ENCODE peak calls at places on chromosomes 1 and 21, in ten cellular contexts. D is endodermal cell, J is HFF-Myc, O is dorsolateral prefrontal cortex, W is heart left ventricle, F is A549, U is astrocyte of the cerebellum, T is IMR-90, X is progenitor cell of endocrine pancreas, R is endothelial cell. S is an unnamed sample.

GRCh38 chr1:211623510-211623909 is 44.5 kb upstream of the SLC30A1 start:
- DNase-seq in D (no peak), J (no peak), O (no peak), W (no peak), F (no peak), U (no peak), T (no peak), X (no peak), R (no peak), S (no peak)

GRCh38 chr1:246793331-246793890 is 69.2 kb downstream of the SCCPDH start:
- DNase-seq in D (no peak), J (no peak), O (no peak), W (no peak), F (no peak), U (no peak), T (no peak), X (no peak), R (no peak), S (no peak)

GRCh38 chr1:11432526-11432925 is 46.4 kb upstream of the DISP3 start:
- DNase-seq in D (no peak), J (no peak), O (no peak), W (no peak), F (no peak), U (no peak), T (no peak), X (no peak), R (no peak), S (no peak)

GRCh38 chr21:36155603-36156338 is 853 bp upstream of the DOP1B start:
- DNase-seq in D (peak), J (no peak), O (no peak), W (no peak), F (no peak), U (no peak), T (no peak), X (peak), R (no peak), S (no peak)

GRCh38 chr1:173392895-173393654 is 84.1 kb upstream of the PRDX6 start:
- DNase-seq in D (no peak), J (peak), O (no peak), W (no peak), F (peak), U (no peak), T (peak), X (no peak), R (no peak), S (peak)

GRCh38 chr1:243287652-243288051 is 31.8 kb downstream of the SDCCAG8 start:
- DNase-seq in D (no peak), J (peak), O (no peak), W (no peak), F (peak), U (peak), T (peak), X (no peak), R (no peak), S (peak)

GRCh38 chr1:22420456-22421053 is 31.1 kb upstream of the ZBTB40 start:
- DNase-seq in D (peak), J (peak), O (peak), W (peak), F (peak), U (peak), T (peak), X (peak), R (peak), S (peak)

GRCh38 chr1:17081439-17081838 is 27.6 kb upstream of the SDHB start:
- DNase-seq in D (no peak), J (no peak), O (no peak), W (no peak), F (no peak), U (no peak), T (no peak), X (no peak), R (no peak), S (no peak)

GRCh38 chr21:30497065-30497464 is at the start of gene KRTAP19-4:
- DNase-seq in D (no peak), J (no peak), O (no peak), W (no peak), F (no peak), U (no peak), T (no peak), X (no peak), R (no peak), S (no peak)

GRCh38 chr1:91885331-91885715 is 628 bp downstream of the TGFBR3 start:
- DNase-seq in D (no peak), J (no peak), O (no peak), W (peak), F (no peak), U (no peak), T (peak), X (no peak), R (peak), S (no peak)

GRCh38 chr1:115115521-115116161 is 26.3 kb upstream of the TSPAN2 start:
- DNase-seq in D (no peak), J (no peak), O (no peak), W (no peak), F (no peak), U (no peak), T (peak), X (no peak), R (no peak), S (no peak)

GRCh38 chr1:50368179-50369007 is 54.9 kb downstream of the DMRTA2 start:
- DNase-seq in D (peak), J (no peak), O (peak), W (no peak), F (peak), U (peak), T (peak), X (peak), R (peak), S (no peak)
- TF ChIP-seq CTCF in D (peak), J (peak), O (peak), W (peak), F (peak), U (peak), T (peak), X (peak), R (peak), S (peak)

DNA sequence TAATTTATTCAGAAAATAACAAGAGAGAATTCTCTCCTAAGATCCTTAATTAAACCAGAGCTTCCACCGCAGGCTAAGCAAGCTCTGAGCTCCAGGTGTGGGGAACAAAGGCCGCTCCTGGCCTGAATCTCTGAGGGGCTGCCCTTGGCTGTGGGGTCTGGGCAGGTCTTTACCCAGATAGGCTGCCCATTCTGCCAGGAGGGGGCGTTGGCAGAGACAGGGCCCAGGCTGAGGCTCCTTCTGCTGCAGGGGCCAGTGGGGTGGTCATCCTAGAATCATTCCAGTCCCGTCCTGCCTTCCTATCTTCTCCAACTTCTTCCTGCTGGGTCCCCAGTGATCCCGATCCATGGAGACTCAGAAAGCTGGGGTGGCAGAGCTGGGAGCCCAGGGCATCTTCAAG is 82.9 kb upstream of the POU3F1 start:
- DNase-seq in D (peak), J (no peak), O (no peak), W (no peak), F (no peak), U (no peak), T (no peak), X (no peak), R (no peak), S (no peak)
- TF ChIP-seq CTCF in D (peak), J (peak), O (no peak), W (no peak), F (no peak), U (no peak), T (no peak), X (peak), R (no peak), S (peak)

DNA sequence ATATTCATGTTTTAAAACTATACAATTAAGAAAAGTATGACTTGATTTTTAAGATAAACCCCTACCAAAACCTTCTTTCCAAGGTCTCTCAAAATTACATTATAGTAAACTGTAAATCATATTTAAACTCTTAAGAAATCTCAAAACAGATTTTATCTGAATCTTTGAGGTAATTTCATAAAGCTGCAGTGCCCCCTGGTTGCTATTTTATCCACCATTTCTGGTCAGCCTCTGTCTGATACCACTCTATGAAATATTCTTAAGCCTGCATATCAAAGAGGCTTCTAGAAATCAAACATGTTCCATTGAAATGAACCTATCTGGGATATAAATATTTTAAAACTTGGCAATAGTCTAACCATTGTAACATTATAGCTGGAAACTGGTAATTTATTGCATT is 317.3 kb downstream of the COL11A1 start:
- DNase-seq in D (no peak), J (no peak), O (no peak), W (no peak), F (no peak), U (peak), T (no peak), X (no peak), R (no peak), S (peak)
- TF ChIP-seq CTCF in D (peak), J (peak), O (peak), W (no peak), F (no peak), U (peak), T (peak), X (no peak), R (no peak), S (peak)

DNA sequence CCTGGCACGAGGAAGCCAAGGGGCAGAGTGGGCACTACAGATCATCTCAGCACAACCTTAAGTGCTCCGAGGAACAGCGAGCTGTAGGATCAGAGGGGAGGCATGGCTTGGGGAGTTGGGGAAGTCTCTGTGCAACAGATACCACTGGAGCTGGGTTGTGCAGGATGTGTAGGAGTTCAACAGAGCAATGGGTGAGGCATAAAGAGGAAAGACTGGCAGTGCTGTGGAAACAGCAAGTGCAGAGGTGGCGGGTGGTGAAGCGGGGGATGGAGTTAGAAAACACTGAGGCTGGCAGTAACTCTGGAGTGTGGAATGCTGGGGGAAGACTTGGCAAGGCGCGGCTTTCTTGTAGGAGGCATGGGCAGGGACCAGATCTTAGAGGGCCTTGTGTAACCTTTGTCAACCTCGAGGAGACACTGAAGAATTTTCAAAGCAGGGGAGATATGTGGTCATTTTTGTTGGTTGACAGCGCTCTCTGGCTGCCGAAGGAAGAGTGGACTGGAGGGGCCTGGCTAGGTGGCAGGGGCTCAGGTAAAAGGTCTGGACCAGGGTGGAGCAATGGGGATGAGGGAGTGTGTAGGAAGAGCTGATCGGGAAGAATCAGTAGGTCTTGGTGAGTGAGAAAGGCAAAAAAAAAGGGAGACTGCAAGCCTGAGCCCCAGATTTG is 237.5 kb downstream of the TRABD2B start:
- DNase-seq in D (no peak), J (no peak), O (no peak), W (no peak), F (no peak), U (no peak), T (no peak), X (no peak), R (no peak), S (no peak)
- TF ChIP-seq CTCF in D (peak), J (no peak), O (no peak), W (no peak), F (no peak), U (peak), T (no peak), X (no peak), R (no peak), S (no peak)